ENCODE peak calls at places on chromosomes 5 and 9, in four cellular contexts. One of them, this sample, is unnamed.

GRCh38 chr5:92613546-92613945 is 967.5 kb downstream of the NR2F1-AS1 start:
- DNase-seq in K562: no peak
- DNase-seq in H1: no peak
- DNase-seq in SK-N-SH: no peak
- DNase-seq in this sample: no peak

GRCh38 chr5:5421149-5421960 is 1.1 kb upstream of the ICE1 start:
- DNase-seq in K562: peak; percentile 50
- DNase-seq in H1: no peak
- DNase-seq in SK-N-SH: no peak
- DNase-seq in this sample: no peak

GRCh38 chr9:76634356-76635054 is 129.7 kb upstream of the PCA3 start:
- DNase-seq in K562: no peak
- DNase-seq in H1: no peak
- DNase-seq in SK-N-SH: no peak
- DNase-seq in this sample: no peak

GRCh38 chr9:95506692-95507455 is 9.9 kb downstream of the PTCH1 start:
- DNase-seq in K562: peak; percentile 41
- DNase-seq in H1: peak; percentile 65
- DNase-seq in SK-N-SH: peak; percentile 64
- DNase-seq in this sample: peak; percentile 49

GRCh38 chr5:56301041-56301440 is 67.9 kb upstream of the ANKRD55 start:
- DNase-seq in K562: no peak
- DNase-seq in H1: no peak
- DNase-seq in SK-N-SH: no peak
- DNase-seq in this sample: no peak

GRCh38 chr9:93319301-93319991 is 132.0 kb upstream of the FAM120A start:
- DNase-seq in K562: no peak
- DNase-seq in H1: no peak
- DNase-seq in SK-N-SH: peak; percentile 36
- DNase-seq in this sample: no peak

GRCh38 chr5:54063817-54064216 is 246.6 kb downstream of the ARL15 start:
- DNase-seq in K562: no peak
- DNase-seq in H1: no peak
- DNase-seq in SK-N-SH: no peak
- DNase-seq in this sample: no peak

GRCh38 chr5:160434022-160434531 is 12.4 kb downstream of the PTTG1 start:
- DNase-seq in K562: no peak
- DNase-seq in H1: no peak
- DNase-seq in SK-N-SH: no peak
- DNase-seq in this sample: peak; percentile 37

GRCh38 chr9:111601237-111602018 is 2.0 kb upstream of the PTGR1 start:
- DNase-seq in K562: no peak
- DNase-seq in H1: no peak
- DNase-seq in SK-N-SH: no peak
- DNase-seq in this sample: no peak

GRCh38 chr5:7850533-7851239 is at the start of gene CFAP90:
- DNase-seq in K562: no peak
- DNase-seq in H1: peak; percentile 93
- DNase-seq in SK-N-SH: peak; percentile 94
- DNase-seq in this sample: peak; percentile 91

GRCh38 chr5:105057001-105057436 is 1494.4 kb upstream of the NUDT12 start:
- DNase-seq in K562: no peak
- DNase-seq in H1: no peak
- DNase-seq in SK-N-SH: no peak
- DNase-seq in this sample: no peak

GRCh38 chr9:130307667-130307943 is 42.0 kb downstream of the HMCN2 start:
- DNase-seq in K562: no peak
- DNase-seq in H1: no peak
- DNase-seq in SK-N-SH: no peak
- DNase-seq in this sample: no peak

GRCh38 chr9:94681508-94681907 is 42.2 kb upstream of the FBP1 start:
- DNase-seq in K562: peak; percentile 45
- DNase-seq in H1: peak; percentile 63
- DNase-seq in SK-N-SH: peak; percentile 87
- DNase-seq in this sample: peak; percentile 68

GRCh38 chr9:37859043-37859442 is 44.9 kb downstream of the SLC25A51 start:
- DNase-seq in K562: no peak
- DNase-seq in H1: no peak
- DNase-seq in SK-N-SH: no peak
- DNase-seq in this sample: no peak

GRCh38 chr9:136239963-136240330 is 5.7 kb downstream of the QSOX2 start:
- DNase-seq in K562: no peak
- DNase-seq in H1: no peak
- DNase-seq in SK-N-SH: no peak
- DNase-seq in this sample: no peak
- TF ChIP-seq TEAD4 in K562: no peak
- TF ChIP-seq TEAD4 in H1: no peak
- TF ChIP-seq TEAD4 in SK-N-SH: no peak
- TF ChIP-seq TEAD4 in this sample: no peak

GRCh38 chr5:138668451-138668850 is 84.8 kb upstream of the CTNNA1 start:
- DNase-seq in K562: no peak
- DNase-seq in H1: peak; percentile 34
- DNase-seq in SK-N-SH: no peak
- DNase-seq in this sample: no peak
- TF ChIP-seq TEAD4 in K562: no peak
- TF ChIP-seq TEAD4 in H1: no peak
- TF ChIP-seq TEAD4 in SK-N-SH: no peak
- TF ChIP-seq TEAD4 in this sample: no peak

DNA sequence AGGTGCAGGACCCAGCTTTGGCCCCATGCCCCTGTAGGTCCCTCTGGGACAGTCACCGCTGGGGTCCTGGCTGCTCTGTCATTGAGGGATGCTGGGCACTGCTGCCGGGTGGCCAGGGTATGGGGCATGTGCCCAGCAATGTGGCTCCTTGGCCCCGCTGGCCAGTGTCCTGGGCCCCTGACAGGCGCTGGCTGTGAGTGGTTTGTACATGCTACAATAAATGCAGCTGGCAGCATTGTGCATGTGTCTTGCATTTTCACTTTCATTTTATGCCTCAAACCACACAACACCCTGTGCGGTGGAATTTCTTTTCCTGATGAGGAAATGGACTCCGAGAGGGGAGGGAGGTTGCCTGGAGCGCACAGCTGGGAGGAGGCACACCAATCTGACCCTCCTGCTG is 11.5 kb downstream of the TSPAN17 start:
- DNase-seq in K562: no peak
- DNase-seq in H1: no peak
- DNase-seq in SK-N-SH: no peak
- DNase-seq in this sample: no peak
- TF ChIP-seq TEAD4 in K562: no peak
- TF ChIP-seq TEAD4 in H1: no peak
- TF ChIP-seq TEAD4 in SK-N-SH: no peak
- TF ChIP-seq TEAD4 in this sample: no peak

GRCh38 chr5:172788771-172789686 is 18.0 kb upstream of the DUSP1 start:
- DNase-seq in K562: peak; percentile 85
- DNase-seq in H1: no peak
- DNase-seq in SK-N-SH: no peak
- DNase-seq in this sample: no peak

GRCh38 chr5:172789687-172790495 is 18.9 kb upstream of the DUSP1 start:
- DNase-seq in K562: peak; percentile 35
- DNase-seq in H1: no peak
- DNase-seq in SK-N-SH: no peak
- DNase-seq in this sample: no peak

GRCh38 chr5:172786736-172787462 is 15.9 kb upstream of the DUSP1 start:
- DNase-seq in K562: peak; percentile 10
- DNase-seq in H1: no peak
- DNase-seq in SK-N-SH: no peak
- DNase-seq in this sample: no peak

GRCh38 chr5:172782169-172783039 is 11.4 kb upstream of the DUSP1 start:
- DNase-seq in K562: no peak
- DNase-seq in H1: no peak
- DNase-seq in SK-N-SH: no peak
- DNase-seq in this sample: no peak

GRCh38 chr5:172785429-172786088 is 14.6 kb upstream of the DUSP1 start:
- DNase-seq in K562: no peak
- DNase-seq in H1: no peak
- DNase-seq in SK-N-SH: no peak
- DNase-seq in this sample: no peak
- TF ChIP-seq TEAD4 in K562: no peak
- TF ChIP-seq TEAD4 in H1: no peak
- TF ChIP-seq TEAD4 in SK-N-SH: no peak
- TF ChIP-seq TEAD4 in this sample: no peak

DNA sequence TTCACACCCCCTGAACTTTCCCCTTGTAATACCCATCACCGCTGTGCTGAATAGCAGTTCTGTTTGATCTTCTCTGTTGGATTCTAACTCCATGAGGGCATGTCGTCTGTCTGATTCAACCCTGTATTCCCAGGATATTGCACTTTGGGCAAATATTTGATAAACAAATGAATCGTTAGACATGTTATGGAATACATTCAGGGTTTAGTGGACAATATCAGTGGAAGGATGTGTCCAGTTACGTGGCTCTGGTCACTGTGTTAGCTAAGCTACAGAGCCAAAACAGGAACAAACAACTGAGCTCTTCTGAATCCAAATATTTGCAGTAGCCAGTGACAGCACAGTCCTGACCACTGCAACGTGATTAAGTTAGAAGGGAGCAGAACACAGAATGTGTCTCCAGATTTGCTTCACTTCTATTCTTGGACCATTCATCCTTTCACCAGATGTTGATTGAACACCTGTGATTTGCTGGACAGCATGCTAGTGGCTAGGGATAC is 13.2 kb downstream of the ANGPTL2 start:
- DNase-seq in K562: no peak
- DNase-seq in H1: no peak
- DNase-seq in SK-N-SH: no peak
- DNase-seq in this sample: no peak
- TF ChIP-seq TEAD4 in K562: no peak
- TF ChIP-seq TEAD4 in H1: no peak
- TF ChIP-seq TEAD4 in SK-N-SH: no peak
- TF ChIP-seq TEAD4 in this sample: no peak

GRCh38 chr9:118686940-118687339 is 682.3 kb downstream of the BRINP1 start:
- DNase-seq in K562: no peak
- DNase-seq in H1: no peak
- DNase-seq in SK-N-SH: no peak
- DNase-seq in this sample: no peak
- TF ChIP-seq TEAD4 in K562: no peak
- TF ChIP-seq TEAD4 in H1: no peak
- TF ChIP-seq TEAD4 in SK-N-SH: no peak
- TF ChIP-seq TEAD4 in this sample: no peak

GRCh38 chr9:124122813-124123462 is 111.4 kb downstream of the LHX2 start:
- DNase-seq in K562: no peak
- DNase-seq in H1: no peak
- DNase-seq in SK-N-SH: peak; percentile 56
- DNase-seq in this sample: no peak
- TF ChIP-seq TEAD4 in K562: no peak
- TF ChIP-seq TEAD4 in H1: no peak
- TF ChIP-seq TEAD4 in SK-N-SH: no peak
- TF ChIP-seq TEAD4 in this sample: no peak

GRCh38 chr9:133684461-133685361 is 48.5 kb downstream of the DBH start:
- DNase-seq in K562: no peak
- DNase-seq in H1: no peak
- DNase-seq in SK-N-SH: no peak
- DNase-seq in this sample: no peak
- TF ChIP-seq TEAD4 in K562: no peak
- TF ChIP-seq TEAD4 in H1: no peak
- TF ChIP-seq TEAD4 in SK-N-SH: no peak
- TF ChIP-seq TEAD4 in this sample: no peak

DNA sequence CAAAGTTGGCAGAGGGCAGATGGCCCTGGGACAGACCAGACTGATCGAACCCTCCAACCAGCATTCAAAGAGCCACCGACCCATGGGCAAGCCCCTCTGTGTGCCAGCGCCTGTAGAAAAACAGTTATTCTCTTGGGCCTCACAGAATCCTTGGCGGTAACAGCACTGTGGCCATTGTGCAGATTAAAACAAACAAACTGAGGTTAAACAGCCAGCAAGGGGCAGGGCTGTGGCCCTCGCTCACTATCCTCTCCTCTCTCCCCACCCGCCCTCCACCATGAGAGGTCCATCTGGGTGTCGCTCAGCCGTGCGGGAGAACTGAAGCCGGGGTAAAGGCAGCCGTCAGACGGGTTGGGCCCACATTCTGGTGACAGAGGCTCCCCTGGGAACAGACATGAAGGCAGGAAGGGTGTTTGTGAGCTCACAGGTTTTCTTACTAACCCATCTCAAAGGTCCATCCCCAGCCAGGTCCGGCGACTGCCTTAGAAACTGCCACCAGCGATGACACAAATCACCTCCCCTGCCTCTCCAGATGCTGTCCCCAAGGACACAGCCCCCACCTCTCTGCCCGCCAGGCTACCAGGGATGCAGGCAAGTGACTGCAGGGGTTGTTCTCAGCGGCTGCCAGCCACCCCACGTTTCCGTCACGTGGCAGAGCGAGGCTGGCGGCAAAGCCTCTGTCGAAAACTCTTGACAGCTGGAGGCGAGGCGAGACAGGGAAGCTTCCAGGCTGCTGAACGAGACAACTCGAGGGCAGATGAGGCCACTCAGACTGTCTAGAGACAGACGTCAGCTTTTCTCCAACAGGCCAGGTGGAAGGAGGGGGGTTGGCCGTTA is 75.8 kb upstream of the SARDH start:
- DNase-seq in K562: no peak
- DNase-seq in H1: no peak
- DNase-seq in SK-N-SH: peak; percentile 85
- DNase-seq in this sample: no peak
- TF ChIP-seq TEAD4 in K562: no peak
- TF ChIP-seq TEAD4 in H1: no peak
- TF ChIP-seq TEAD4 in SK-N-SH: no peak
- TF ChIP-seq TEAD4 in this sample: no peak

This sample was measured in WTC11.